ENCODE peak calls at places on chromosomes 12 and 14, in four cellular contexts. H, S, U and X are unnamed samples.

GRCh38 chr14:51846631-51847488 is 13.6 kb upstream of the GNG2 start:
- DNase-seq in H (no peak), S (no peak), U (no peak), X (no peak)

GRCh38 chr14:38207342-38207741 is 362 bp upstream of the SSTR1 start:
- DNase-seq in H (no peak), S (no peak), U (no peak), X (no peak)

GRCh38 chr12:95385646-95386045 is 88.3 kb upstream of the METAP2 start:
- DNase-seq in H (no peak), S (no peak), U (no peak), X (no peak)

GRCh38 chr12:117900561-117900960 is 68.2 kb downstream of the KSR2 start:
- DNase-seq in H (no peak), S (no peak), U (peak; percentile 1), X (no peak)

GRCh38 chr12:111673503-111673902 is 12.3 kb downstream of the BRAP start:
- DNase-seq in H (peak; percentile 31), S (peak; percentile 41), U (no peak), X (peak; percentile 33)

GRCh38 chr14:99572173-99572999 is 31.6 kb downstream of the CCDC85C start:
- DNase-seq in H (no peak), S (peak; percentile 82), U (no peak), X (no peak)

GRCh38 chr14:24806061-24806678 is 172.2 kb upstream of the GZMB start:
- DNase-seq in H (peak; percentile 88), S (peak; percentile 40), U (peak; percentile 28), X (no peak)

GRCh38 chr14:30998100-30998706 is 27.2 kb upstream of the AP4S1 start:
- DNase-seq in H (no peak), S (no peak), U (no peak), X (no peak)

GRCh38 chr12:105099355-105099754 is 8.2 kb upstream of the WASHC4 start:
- DNase-seq in H (no peak), S (no peak), U (no peak), X (no peak)

GRCh38 chr14:54189358-54190354 is 207.2 kb upstream of the CDKN3 start:
- DNase-seq in H (no peak), S (no peak), U (no peak), X (peak; percentile 59)

GRCh38 chr14:21965042-21965441 is 291.4 kb upstream of the OR4E1 start:
- DNase-seq in H (no peak), S (no peak), U (no peak), X (no peak)

GRCh38 chr12:83097656-83098055 is 410.9 kb downstream of the TMTC2 start:
- DNase-seq in H (no peak), S (no peak), U (no peak), X (no peak)

GRCh38 chr12:47870175-47870781 is 34.5 kb downstream of the VDR start:
- DNase-seq in H (peak; percentile 54), S (no peak), U (no peak), X (no peak)

DNA sequence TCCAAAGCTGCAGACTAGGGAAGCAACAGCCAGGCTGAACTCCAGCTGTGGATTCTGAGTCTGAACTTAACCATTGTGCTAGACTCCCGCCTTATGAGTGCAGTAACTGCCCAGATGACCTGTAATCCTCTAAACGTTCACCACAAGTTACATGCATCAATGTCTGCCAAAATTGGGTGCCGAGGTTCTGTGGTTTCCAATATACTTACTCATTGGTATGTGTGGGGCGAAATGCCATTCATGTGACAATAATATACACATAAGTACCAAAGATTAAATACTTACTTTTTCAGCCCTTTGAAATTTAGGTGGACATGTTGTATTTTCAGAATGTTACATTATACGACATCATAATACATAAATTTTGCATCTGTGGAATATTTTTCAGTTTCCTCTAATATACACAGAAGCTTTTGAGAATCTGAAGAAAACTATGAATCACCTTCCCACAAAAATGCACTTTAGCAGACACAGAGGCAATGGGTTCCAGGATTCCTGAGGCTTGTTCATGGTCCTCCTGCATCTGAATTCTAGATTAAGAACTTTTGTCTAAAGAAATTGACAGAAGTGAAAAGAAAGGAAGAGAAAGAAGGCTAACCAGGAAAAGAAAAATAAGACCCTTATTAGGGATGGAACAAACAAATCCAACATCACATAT is 31.7 kb downstream of the GRIP1 start:
- DNase-seq in H (no peak), S (no peak), U (no peak), X (no peak)
- TF ChIP-seq TCF7L2 in H (no peak), S (no peak), U (no peak), X (no peak)

GRCh38 chr12:93397412-93397811 is 19.7 kb downstream of the NUDT4 start:
- DNase-seq in H (no peak), S (no peak), U (no peak), X (no peak)
- TF ChIP-seq TCF7L2 in H (no peak), S (no peak), U (no peak), X (no peak)

DNA sequence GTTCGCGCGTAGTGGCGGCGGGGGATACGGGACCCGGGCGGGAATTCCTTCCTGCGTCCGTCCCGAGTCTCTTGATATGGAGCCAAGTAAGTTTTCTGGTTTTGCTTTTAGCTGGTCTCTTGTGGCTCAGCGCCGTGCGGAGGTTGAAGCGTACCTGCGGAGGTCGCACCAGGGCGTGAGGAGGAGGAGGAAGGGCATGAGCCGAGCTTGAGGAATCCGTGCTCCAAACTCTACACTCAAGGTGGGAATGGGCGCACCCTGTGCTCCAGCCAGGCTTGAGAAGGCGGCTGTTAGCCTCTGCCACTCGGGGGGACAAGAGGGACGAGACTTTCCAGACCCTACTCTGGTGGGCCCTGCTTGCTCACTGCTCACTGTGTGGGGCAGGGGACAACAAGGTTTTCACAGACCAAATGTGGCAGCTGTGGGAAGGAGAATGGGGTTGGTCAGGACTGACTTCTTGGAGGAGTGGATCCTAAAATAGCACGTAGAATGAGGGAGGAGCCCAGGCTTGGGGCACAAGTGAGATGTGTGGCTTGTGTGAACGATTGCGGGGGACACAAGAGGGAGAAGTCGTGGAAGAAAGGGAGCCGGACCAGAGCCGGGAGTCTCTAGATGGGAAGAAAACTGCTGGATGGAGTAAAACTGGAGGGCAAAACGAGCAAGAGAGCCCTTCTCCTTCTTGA is 606 bp downstream of the ATG101 start:
- DNase-seq in H (no peak), S (no peak), U (no peak), X (no peak)
- TF ChIP-seq TCF7L2 in H (no peak), S (no peak), U (no peak), X (no peak)

GRCh38 chr12:26389303-26389702 is 193.9 kb downstream of the SSPN start:
- DNase-seq in H (peak; percentile 47), S (no peak), U (no peak), X (no peak)
- TF ChIP-seq TCF7L2 in H (no peak), S (no peak), U (no peak), X (no peak)

GRCh38 chr14:67762051-67762450 is 54.3 kb downstream of the ZFYVE26 start:
- DNase-seq in H (no peak), S (no peak), U (no peak), X (no peak)
- TF ChIP-seq TCF7L2 in H (no peak), S (no peak), U (no peak), X (no peak)